ENCODE peak calls at places on chromosome 2, in five cellular contexts. J, L, X, I and V are unnamed samples.
A peak's percentile ranks its signal among the peaks of the same experiment; 100 is the strongest.

GRCh38 chr2:127064642-127065250 is 42.2 kb downstream of the BIN1 start:
- DNase-seq in J (peak; percentile 96), L (peak; percentile 98), X (no peak), I (peak; percentile 85), V (peak; percentile 99)

GRCh38 chr2:226524381-226524843 is 275.2 kb downstream of the IRS1 start:
- DNase-seq in J (no peak), I (no peak), L (peak; percentile 95), X (no peak), V (peak; percentile 82)

GRCh38 chr2:218953366-218953954 is 6.0 kb upstream of the CDK5R2 start:
- DNase-seq in X (no peak), I (no peak), J (no peak), L (peak; percentile 2), V (no peak)

GRCh38 chr2:235949567-235950472 is 218.4 kb downstream of the GBX2 start:
- DNase-seq in J (no peak), X (no peak), L (no peak), I (no peak), V (no peak)

GRCh38 chr2:101341901-101342624 is 33.6 kb upstream of the RNF149 start:
- DNase-seq in L (peak; percentile 73), J (peak; percentile 84), I (peak; percentile 84), X (peak; percentile 68), V (peak; percentile 71)

GRCh38 chr2:160505236-160505635 is 11.6 kb upstream of the RBMS1 start:
- DNase-seq in J (no peak), I (no peak), L (peak; percentile 28), X (no peak), V (peak; percentile 63)

GRCh38 chr2:195543902-195544894 is 112.8 kb upstream of the SLC39A10 start:
- DNase-seq in J (peak; percentile 28), L (peak; percentile 86), I (no peak), X (no peak), V (peak; percentile 70)

GRCh38 chr2:239824051-239824694 is 201.0 kb downstream of the NDUFA10 start:
- DNase-seq in L (no peak), I (no peak), X (no peak), J (peak; percentile 59), V (peak; percentile 28)

GRCh38 chr2:149076863-149077412 is 38.4 kb downstream of the LYPD6B start:
- DNase-seq in L (peak; percentile 61), J (no peak), X (no peak), I (no peak), V (peak; percentile 89)

GRCh38 chr2:159799833-159800232 is 1.8 kb upstream of the CD302 start:
- DNase-seq in X (no peak), L (no peak), I (no peak), J (no peak), V (no peak)

GRCh38 chr2:240325654-240326031 is 109.8 kb upstream of the GPC1 start:
- DNase-seq in I (no peak), J (peak; percentile 61), L (peak; percentile 20), X (peak; percentile 61), V (no peak)

GRCh38 chr2:116416988-116417387 is 1397.5 kb upstream of the DDX18 start:
- DNase-seq in X (no peak), J (no peak), I (no peak), L (no peak), V (peak; percentile 1)

GRCh38 chr2:212299943-212300342 is 238.7 kb downstream of the ERBB4 start:
- DNase-seq in L (no peak), X (no peak), I (no peak), J (no peak), V (no peak)